ENCODE peak calls at places on chromosomes 4 and X, in six cellular contexts. One of them, this sample, is unnamed.

GRCh38 chr4:5711479-5712184 is 631 bp downstream of the EVC start:
- DNase-seq in GM12891: no peak
- DNase-seq in K562: no peak
- DNase-seq in GM12878: no peak
- DNase-seq in H1: no peak
- DNase-seq in HepG2: peak
- DNase-seq in this sample: no peak

GRCh38 chr4:138500869-138501268 is 258.7 kb upstream of the SLC7A11 start:
- DNase-seq in GM12891: no peak
- DNase-seq in K562: no peak
- DNase-seq in GM12878: no peak
- DNase-seq in H1: no peak
- DNase-seq in HepG2: no peak
- DNase-seq in this sample: no peak

GRCh38 chrX:51894697-51895336 is 1.4 kb downstream of the MAGED1 start:
- DNase-seq in GM12891: peak
- DNase-seq in K562: no peak
- DNase-seq in GM12878: no peak
- DNase-seq in H1: no peak
- DNase-seq in HepG2: no peak
- DNase-seq in this sample: no peak

GRCh38 chrX:120857240-120857639 is 18.4 kb downstream of the CT47B1 start:
- DNase-seq in GM12891: no peak
- DNase-seq in K562: no peak
- DNase-seq in GM12878: no peak
- DNase-seq in H1: peak
- DNase-seq in HepG2: no peak
- DNase-seq in this sample: no peak

GRCh38 chr4:150007512-150007911 is 70.7 kb upstream of the DCLK2 start:
- DNase-seq in GM12891: no peak
- DNase-seq in K562: no peak
- DNase-seq in GM12878: no peak
- DNase-seq in H1: no peak
- DNase-seq in HepG2: no peak
- DNase-seq in this sample: no peak

GRCh38 chr4:26110493-26110892 is 196.5 kb downstream of the SMIM20 start:
- DNase-seq in GM12891: no peak
- DNase-seq in K562: no peak
- DNase-seq in GM12878: no peak
- DNase-seq in H1: no peak
- DNase-seq in HepG2: no peak
- DNase-seq in this sample: no peak

GRCh38 chr4:10098770-10099139 is 17.8 kb downstream of the WDR1 start:
- DNase-seq in GM12891: no peak
- DNase-seq in K562: no peak
- DNase-seq in GM12878: no peak
- DNase-seq in H1: no peak
- DNase-seq in HepG2: no peak
- DNase-seq in this sample: no peak

GRCh38 chr4:146621-147020 is 22.3 kb downstream of the ZNF718 start:
- DNase-seq in GM12891: no peak
- DNase-seq in K562: no peak
- DNase-seq in GM12878: no peak
- DNase-seq in H1: no peak
- DNase-seq in HepG2: no peak
- DNase-seq in this sample: no peak

GRCh38 chr4:16588651-16589050 is 309.8 kb downstream of the LDB2 start:
- DNase-seq in GM12891: no peak
- DNase-seq in K562: no peak
- DNase-seq in GM12878: no peak
- DNase-seq in H1: no peak
- DNase-seq in HepG2: no peak
- DNase-seq in this sample: no peak

GRCh38 chr4:101102114-101102752 is 245.1 kb downstream of the PPP3CA start:
- DNase-seq in GM12891: no peak
- DNase-seq in K562: no peak
- DNase-seq in GM12878: no peak
- DNase-seq in H1: no peak
- DNase-seq in HepG2: no peak
- DNase-seq in this sample: no peak

GRCh38 chr4:100023800-100024199 is 73.7 kb upstream of the H2AZ1 start:
- DNase-seq in GM12891: no peak
- DNase-seq in K562: no peak
- DNase-seq in GM12878: no peak
- DNase-seq in H1: no peak
- DNase-seq in HepG2: no peak
- DNase-seq in this sample: no peak

GRCh38 chr4:79472693-79473552 is 64.9 kb upstream of the GK2 start:
- DNase-seq in GM12891: no peak
- DNase-seq in K562: no peak
- DNase-seq in GM12878: no peak
- DNase-seq in H1: no peak
- DNase-seq in HepG2: no peak
- DNase-seq in this sample: no peak

GRCh38 chrX:97057349-97057909 is 173.7 kb downstream of the RPA4 start:
- DNase-seq in GM12891: no peak
- DNase-seq in K562: no peak
- DNase-seq in GM12878: no peak
- DNase-seq in H1: no peak
- DNase-seq in HepG2: no peak
- DNase-seq in this sample: no peak

GRCh38 chrX:3141031-3141430 is 99.8 kb downstream of the ARSF start:
- DNase-seq in GM12891: no peak
- DNase-seq in K562: no peak
- DNase-seq in GM12878: no peak
- DNase-seq in H1: no peak
- DNase-seq in HepG2: no peak
- DNase-seq in this sample: no peak

GRCh38 chrX:2351999-2352995 is 148.5 kb downstream of the DHRSX start:
- DNase-seq in GM12891: no peak
- DNase-seq in K562: peak
- DNase-seq in GM12878: no peak
- DNase-seq in H1: no peak
- DNase-seq in HepG2: no peak
- DNase-seq in this sample: no peak

GRCh38 chr4:536351-536972 is 37.5 kb downstream of the PIGG start:
- DNase-seq in GM12891: no peak
- DNase-seq in K562: no peak
- DNase-seq in GM12878: no peak
- DNase-seq in H1: no peak
- DNase-seq in HepG2: no peak
- DNase-seq in this sample: no peak

GRCh38 chr4:112099701-112100289 is 45.5 kb upstream of the FAM241A start:
- DNase-seq in GM12891: no peak
- DNase-seq in K562: peak
- DNase-seq in GM12878: peak
- DNase-seq in H1: no peak
- DNase-seq in HepG2: peak
- DNase-seq in this sample: no peak

GRCh38 chr4:69054578-69055200 is 41.6 kb upstream of the UGT2B7 start:
- DNase-seq in GM12891: no peak
- DNase-seq in K562: no peak
- DNase-seq in GM12878: no peak
- DNase-seq in H1: no peak
- DNase-seq in HepG2: peak
- DNase-seq in this sample: no peak

GRCh38 chr4:140330311-140330900 is 43.0 kb upstream of the SCOC start:
- DNase-seq in GM12891: no peak
- DNase-seq in K562: peak
- DNase-seq in GM12878: no peak
- DNase-seq in H1: no peak
- DNase-seq in HepG2: peak
- DNase-seq in this sample: no peak

GRCh38 chr4:174550541-174550940 is 28.3 kb upstream of the HPGD start:
- DNase-seq in GM12891: no peak
- DNase-seq in K562: no peak
- DNase-seq in GM12878: no peak
- DNase-seq in H1: no peak
- DNase-seq in HepG2: no peak
- DNase-seq in this sample: no peak

GRCh38 chrX:35016051-35016450 is 73.5 kb downstream of the FAM47B start:
- DNase-seq in GM12891: no peak
- DNase-seq in K562: no peak
- DNase-seq in GM12878: no peak
- DNase-seq in H1: no peak
- DNase-seq in HepG2: no peak
- DNase-seq in this sample: no peak

GRCh38 chr4:2484993-2485392 is 16.1 kb downstream of the RNF4 start:
- DNase-seq in GM12891: peak
- DNase-seq in K562: no peak
- DNase-seq in GM12878: peak
- DNase-seq in H1: no peak
- DNase-seq in HepG2: no peak
- DNase-seq in this sample: peak

GRCh38 chr4:7390366-7390765 is 44.4 kb downstream of the PSAPL1 start:
- DNase-seq in GM12891: no peak
- DNase-seq in K562: no peak
- DNase-seq in GM12878: no peak
- DNase-seq in H1: no peak
- DNase-seq in HepG2: no peak
- DNase-seq in this sample: no peak

GRCh38 chr4:169050308-169050707 is 40.3 kb upstream of the CBR4 start:
- DNase-seq in GM12891: no peak
- DNase-seq in K562: no peak
- DNase-seq in GM12878: no peak
- DNase-seq in H1: no peak
- DNase-seq in HepG2: no peak
- DNase-seq in this sample: no peak
- TF ChIP-seq POLR2AphosphoS5 in GM12891: no peak
- TF ChIP-seq POLR2AphosphoS5 in K562: no peak
- TF ChIP-seq POLR2AphosphoS5 in GM12878: no peak
- TF ChIP-seq POLR2AphosphoS5 in H1: no peak
- TF ChIP-seq POLR2AphosphoS5 in HepG2: no peak
- TF ChIP-seq POLR2AphosphoS5 in this sample: no peak

GRCh38 chrX:107716045-107716684 is 59.4 kb downstream of the TSC22D3 start:
- DNase-seq in GM12891: no peak
- DNase-seq in K562: no peak
- DNase-seq in GM12878: no peak
- DNase-seq in H1: no peak
- DNase-seq in HepG2: no peak
- DNase-seq in this sample: no peak
- TF ChIP-seq POLR2A in GM12891: peak
- TF ChIP-seq POLR2A in K562: no peak
- TF ChIP-seq POLR2A in GM12878: no peak
- TF ChIP-seq POLR2A in H1: no peak
- TF ChIP-seq POLR2A in HepG2: no peak
- TF ChIP-seq POLR2A in this sample: no peak

DNA sequence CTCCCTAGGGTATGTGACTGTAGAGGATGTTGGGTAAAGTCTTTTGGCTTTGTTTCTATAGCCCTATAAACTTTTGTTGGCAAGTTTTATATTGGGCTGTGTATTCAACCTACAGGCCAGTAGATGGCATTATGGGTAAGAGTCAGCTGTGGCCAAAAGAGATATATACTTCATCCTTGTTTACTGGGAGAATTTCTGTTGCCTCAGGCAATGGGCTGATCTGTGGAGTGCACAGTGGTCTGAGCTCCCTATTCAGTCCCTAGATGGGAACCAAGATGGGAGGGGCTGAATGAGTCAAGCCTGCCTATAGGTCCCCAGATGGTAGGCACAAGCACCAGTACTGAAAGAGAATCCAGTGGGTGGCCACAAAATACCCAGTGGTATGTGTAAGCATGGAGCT is 580.6 kb downstream of the EPHA5 start:
- DNase-seq in GM12891: no peak
- DNase-seq in K562: no peak
- DNase-seq in GM12878: no peak
- DNase-seq in H1: no peak
- DNase-seq in HepG2: no peak
- DNase-seq in this sample: no peak
- TF ChIP-seq TAF1 in GM12891: no peak
- TF ChIP-seq TAF1 in K562: no peak
- TF ChIP-seq TAF1 in GM12878: no peak
- TF ChIP-seq TAF1 in H1: no peak
- TF ChIP-seq TAF1 in HepG2: no peak
- TF ChIP-seq TAF1 in this sample: no peak

GRCh38 chrX:10341309-10341708 is 184.5 kb downstream of the CLCN4 start:
- DNase-seq in GM12891: no peak
- DNase-seq in K562: no peak
- DNase-seq in GM12878: no peak
- DNase-seq in H1: no peak
- DNase-seq in HepG2: no peak
- DNase-seq in this sample: no peak
- TF ChIP-seq POLR2AphosphoS5 in GM12891: no peak
- TF ChIP-seq POLR2AphosphoS5 in K562: no peak
- TF ChIP-seq POLR2AphosphoS5 in GM12878: no peak
- TF ChIP-seq POLR2AphosphoS5 in H1: no peak
- TF ChIP-seq POLR2AphosphoS5 in HepG2: no peak
- TF ChIP-seq POLR2AphosphoS5 in this sample: no peak

GRCh38 chr4:89497517-89498308 is 190.1 kb upstream of the GPRIN3 start:
- DNase-seq in GM12891: no peak
- DNase-seq in K562: no peak
- DNase-seq in GM12878: no peak
- DNase-seq in H1: no peak
- DNase-seq in HepG2: no peak
- DNase-seq in this sample: no peak
- TF ChIP-seq POLR2A in GM12891: no peak
- TF ChIP-seq POLR2A in K562: no peak
- TF ChIP-seq POLR2A in GM12878: no peak
- TF ChIP-seq POLR2A in H1: no peak
- TF ChIP-seq POLR2A in HepG2: no peak
- TF ChIP-seq POLR2A in this sample: no peak

DNA sequence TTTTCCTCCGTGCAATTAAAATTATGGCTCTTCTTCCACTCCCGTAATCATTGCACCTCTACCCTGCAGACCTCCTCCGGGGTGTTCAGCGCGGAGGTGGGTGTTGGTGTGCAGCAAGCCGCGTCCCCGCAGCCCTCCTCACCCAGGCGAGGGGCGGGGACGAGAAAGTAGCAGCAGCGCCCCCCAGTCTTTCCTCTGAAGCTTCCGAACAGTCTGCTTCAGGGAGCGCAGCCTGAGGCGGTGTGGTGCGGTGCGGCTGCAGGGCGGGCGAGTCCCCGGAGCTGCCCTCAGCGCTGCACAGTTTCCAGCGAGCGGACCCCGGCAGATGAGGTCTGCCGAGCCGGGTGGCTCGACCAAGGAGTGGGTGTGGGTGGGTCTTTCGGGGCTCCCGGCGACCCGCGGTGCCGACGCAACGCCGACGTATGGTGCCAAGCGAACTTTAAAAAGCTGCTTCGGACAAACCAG is at the start of gene FRAS1:
- DNase-seq in GM12891: no peak
- DNase-seq in K562: no peak
- DNase-seq in GM12878: no peak
- DNase-seq in H1: no peak
- DNase-seq in HepG2: peak
- DNase-seq in this sample: peak
- TF ChIP-seq TAF1 in GM12891: no peak
- TF ChIP-seq TAF1 in K562: no peak
- TF ChIP-seq TAF1 in GM12878: no peak
- TF ChIP-seq TAF1 in H1: no peak
- TF ChIP-seq TAF1 in HepG2: peak
- TF ChIP-seq TAF1 in this sample: no peak